ENCODE peak calls at places on chromosomes 2 and 18, in nine cellular contexts. One of them, this sample, is unnamed.

GRCh38 chr2:100812141-100812540 is 7.8 kb upstream of the NPAS2 start:
- DNase-seq in body of pancreas: no peak
- DNase-seq in CD8-positive, alpha-beta memory T cell: no peak
- DNase-seq in NT2/D1: no peak
- DNase-seq in AG04450: no peak
- DNase-seq in GM12878: no peak
- DNase-seq in CD4-positive, alpha-beta memory T cell: no peak
- DNase-seq in fibroblast of lung: no peak
- DNase-seq in mucosa of descending colon: no peak
- DNase-seq in this sample: no peak

GRCh38 chr2:37802899-37803379 is 122.1 kb upstream of the RMDN2 start:
- DNase-seq in CD8-positive, alpha-beta memory T cell: no peak
- DNase-seq in AG04450: peak; percentile 94
- DNase-seq in CD4-positive, alpha-beta memory T cell: no peak
- DNase-seq in body of pancreas: no peak
- DNase-seq in NT2/D1: peak; percentile 8
- DNase-seq in mucosa of descending colon: no peak
- DNase-seq in fibroblast of lung: peak; percentile 92
- DNase-seq in GM12878: no peak
- DNase-seq in this sample: peak; percentile 27

GRCh38 chr2:15145046-15145817 is 415.9 kb downstream of the NBAS start:
- DNase-seq in GM12878: no peak
- DNase-seq in AG04450: no peak
- DNase-seq in fibroblast of lung: no peak
- DNase-seq in NT2/D1: no peak
- DNase-seq in body of pancreas: no peak
- DNase-seq in mucosa of descending colon: no peak
- DNase-seq in CD4-positive, alpha-beta memory T cell: no peak
- DNase-seq in CD8-positive, alpha-beta memory T cell: no peak
- DNase-seq in this sample: no peak

GRCh38 chr2:10911291-10912075 is at the start of gene KCNF1:
- DNase-seq in fibroblast of lung: peak; percentile 63
- DNase-seq in NT2/D1: peak; percentile 58
- DNase-seq in mucosa of descending colon: peak; percentile 52
- DNase-seq in GM12878: no peak
- DNase-seq in CD8-positive, alpha-beta memory T cell: no peak
- DNase-seq in body of pancreas: peak; percentile 31
- DNase-seq in CD4-positive, alpha-beta memory T cell: no peak
- DNase-seq in AG04450: no peak
- DNase-seq in this sample: peak; percentile 68

GRCh38 chr2:69493268-69493667 is 56.0 kb upstream of the NFU1 start:
- DNase-seq in body of pancreas: no peak
- DNase-seq in fibroblast of lung: no peak
- DNase-seq in mucosa of descending colon: no peak
- DNase-seq in CD4-positive, alpha-beta memory T cell: no peak
- DNase-seq in AG04450: no peak
- DNase-seq in NT2/D1: no peak
- DNase-seq in CD8-positive, alpha-beta memory T cell: no peak
- DNase-seq in GM12878: no peak
- DNase-seq in this sample: no peak

GRCh38 chr2:208618220-208618619 is 211.6 kb downstream of the PTH2R start:
- DNase-seq in fibroblast of lung: no peak
- DNase-seq in body of pancreas: no peak
- DNase-seq in AG04450: no peak
- DNase-seq in NT2/D1: no peak
- DNase-seq in CD8-positive, alpha-beta memory T cell: no peak
- DNase-seq in GM12878: no peak
- DNase-seq in CD4-positive, alpha-beta memory T cell: no peak
- DNase-seq in mucosa of descending colon: no peak
- DNase-seq in this sample: no peak

GRCh38 chr2:10941383-10941782 is 29.6 kb downstream of the KCNF1 start:
- DNase-seq in NT2/D1: no peak
- DNase-seq in body of pancreas: no peak
- DNase-seq in GM12878: no peak
- DNase-seq in fibroblast of lung: no peak
- DNase-seq in AG04450: no peak
- DNase-seq in CD4-positive, alpha-beta memory T cell: no peak
- DNase-seq in mucosa of descending colon: no peak
- DNase-seq in CD8-positive, alpha-beta memory T cell: no peak
- DNase-seq in this sample: no peak

GRCh38 chr2:239106314-239106908 is 258.5 kb downstream of the TWIST2 start:
- DNase-seq in fibroblast of lung: peak; percentile 56
- DNase-seq in body of pancreas: no peak
- DNase-seq in NT2/D1: peak; percentile 47
- DNase-seq in mucosa of descending colon: peak; percentile 69
- DNase-seq in AG04450: no peak
- DNase-seq in CD4-positive, alpha-beta memory T cell: no peak
- DNase-seq in CD8-positive, alpha-beta memory T cell: no peak
- DNase-seq in GM12878: no peak
- DNase-seq in this sample: no peak

GRCh38 chr2:42925742-42926437 is 133.5 kb upstream of the HAAO start:
- DNase-seq in mucosa of descending colon: peak; percentile 64
- DNase-seq in CD8-positive, alpha-beta memory T cell: no peak
- DNase-seq in fibroblast of lung: no peak
- DNase-seq in NT2/D1: no peak
- DNase-seq in GM12878: no peak
- DNase-seq in CD4-positive, alpha-beta memory T cell: no peak
- DNase-seq in AG04450: no peak
- DNase-seq in body of pancreas: peak; percentile 64
- DNase-seq in this sample: no peak

GRCh38 chr2:120683081-120683480 is 52.6 kb upstream of the GLI2 start:
- DNase-seq in body of pancreas: no peak
- DNase-seq in mucosa of descending colon: no peak
- DNase-seq in fibroblast of lung: no peak
- DNase-seq in GM12878: no peak
- DNase-seq in AG04450: no peak
- DNase-seq in CD4-positive, alpha-beta memory T cell: no peak
- DNase-seq in CD8-positive, alpha-beta memory T cell: no peak
- DNase-seq in NT2/D1: no peak
- DNase-seq in this sample: no peak

GRCh38 chr2:120683701-120684100 is 52.0 kb upstream of the GLI2 start:
- DNase-seq in fibroblast of lung: no peak
- DNase-seq in body of pancreas: no peak
- DNase-seq in mucosa of descending colon: no peak
- DNase-seq in NT2/D1: no peak
- DNase-seq in AG04450: no peak
- DNase-seq in GM12878: no peak
- DNase-seq in CD4-positive, alpha-beta memory T cell: no peak
- DNase-seq in CD8-positive, alpha-beta memory T cell: no peak
- DNase-seq in this sample: no peak

GRCh38 chr2:120684691-120685402 is 50.8 kb upstream of the GLI2 start:
- DNase-seq in CD8-positive, alpha-beta memory T cell: no peak
- DNase-seq in body of pancreas: no peak
- DNase-seq in NT2/D1: no peak
- DNase-seq in AG04450: no peak
- DNase-seq in fibroblast of lung: peak; percentile 74
- DNase-seq in CD4-positive, alpha-beta memory T cell: no peak
- DNase-seq in mucosa of descending colon: no peak
- DNase-seq in GM12878: no peak
- DNase-seq in this sample: no peak

GRCh38 chr2:120685403-120686297 is 50.0 kb upstream of the GLI2 start:
- DNase-seq in fibroblast of lung: no peak
- DNase-seq in CD4-positive, alpha-beta memory T cell: no peak
- DNase-seq in body of pancreas: no peak
- DNase-seq in GM12878: no peak
- DNase-seq in NT2/D1: no peak
- DNase-seq in mucosa of descending colon: no peak
- DNase-seq in AG04450: no peak
- DNase-seq in CD8-positive, alpha-beta memory T cell: no peak
- DNase-seq in this sample: no peak

DNA sequence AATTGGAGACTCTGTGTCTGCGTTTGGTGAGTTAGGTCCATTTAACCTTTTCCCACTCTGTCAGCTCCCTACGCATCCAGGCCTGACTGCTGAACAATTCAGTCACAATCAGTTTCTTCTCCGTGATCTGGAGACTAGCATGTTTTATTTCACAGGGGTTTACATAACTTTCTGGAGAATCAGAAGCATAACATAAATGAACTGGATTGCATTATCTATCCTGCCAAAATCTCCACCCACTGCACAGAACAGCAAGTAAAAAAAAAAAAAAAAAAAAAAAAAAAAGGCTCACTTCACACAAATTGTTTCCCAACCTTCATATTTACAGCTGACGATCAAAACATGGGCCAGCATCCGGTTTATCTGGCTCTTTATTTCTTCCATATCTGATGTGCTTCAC is 51.4 kb upstream of the GLI2 start:
- DNase-seq in fibroblast of lung: peak; percentile 39
- DNase-seq in body of pancreas: no peak
- DNase-seq in NT2/D1: no peak
- DNase-seq in GM12878: no peak
- DNase-seq in mucosa of descending colon: no peak
- DNase-seq in AG04450: peak; percentile 53
- DNase-seq in CD4-positive, alpha-beta memory T cell: no peak
- DNase-seq in CD8-positive, alpha-beta memory T cell: no peak
- DNase-seq in this sample: no peak
- H3K4me3 ChIP-seq in fibroblast of lung: no peak overlapping the region
- H3K4me3 ChIP-seq in body of pancreas: no peak overlapping the region
- H3K4me3 ChIP-seq in NT2/D1: no peak overlapping the region
- H3K4me3 ChIP-seq in GM12878: no peak overlapping the region
- H3K4me3 ChIP-seq in mucosa of descending colon: no peak overlapping the region
- H3K4me3 ChIP-seq in AG04450: no peak overlapping the region
- H3K4me3 ChIP-seq in CD4-positive, alpha-beta memory T cell: no peak overlapping the region
- H3K4me3 ChIP-seq in CD8-positive, alpha-beta memory T cell: no peak overlapping the region
- H3K4me3 ChIP-seq in this sample: no peak overlapping the region

DNA sequence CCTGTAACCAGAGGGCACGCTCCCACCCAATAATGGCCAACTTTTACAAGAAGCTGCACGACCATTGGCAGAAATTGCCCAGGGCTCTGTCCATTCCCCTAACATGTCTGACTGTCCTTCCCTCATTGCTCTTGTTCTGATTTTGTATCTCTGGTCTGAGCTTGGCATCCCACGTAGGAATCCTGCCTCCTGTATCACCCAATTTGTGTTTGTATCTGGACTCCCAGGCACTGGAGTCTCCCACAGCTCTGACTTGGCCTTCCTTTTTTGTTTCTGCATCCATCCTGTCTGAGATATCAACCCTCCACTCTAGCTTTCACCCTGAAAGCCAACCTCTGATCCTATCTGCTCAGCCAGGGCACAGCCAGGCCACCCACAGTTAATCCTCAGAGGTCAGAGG is 259.8 kb downstream of the FBXO15 start:
- DNase-seq in GM12878: no peak
- DNase-seq in CD4-positive, alpha-beta memory T cell: no peak
- DNase-seq in fibroblast of lung: no peak
- DNase-seq in AG04450: no peak
- DNase-seq in mucosa of descending colon: no peak
- DNase-seq in body of pancreas: no peak
- DNase-seq in CD8-positive, alpha-beta memory T cell: no peak
- DNase-seq in NT2/D1: no peak
- DNase-seq in this sample: no peak
- H3K9me3 ChIP-seq in GM12878: no peaks in the 10 kb centered on the region
- H3K9me3 ChIP-seq in CD4-positive, alpha-beta memory T cell: no peaks in the 10 kb centered on the region
- H3K9me3 ChIP-seq in fibroblast of lung: no peaks in the 10 kb centered on the region
- H3K9me3 ChIP-seq in AG04450: no peaks in the 10 kb centered on the region
- H3K9me3 ChIP-seq in mucosa of descending colon: no peaks in the 10 kb centered on the region
- H3K9me3 ChIP-seq in body of pancreas: no peaks in the 10 kb centered on the region
- H3K9me3 ChIP-seq in CD8-positive, alpha-beta memory T cell: no peaks in the 10 kb centered on the region
- H3K9me3 ChIP-seq in NT2/D1: no peaks in the 10 kb centered on the region
- H3K9me3 ChIP-seq in this sample: no peaks in the 10 kb centered on the region

DNA sequence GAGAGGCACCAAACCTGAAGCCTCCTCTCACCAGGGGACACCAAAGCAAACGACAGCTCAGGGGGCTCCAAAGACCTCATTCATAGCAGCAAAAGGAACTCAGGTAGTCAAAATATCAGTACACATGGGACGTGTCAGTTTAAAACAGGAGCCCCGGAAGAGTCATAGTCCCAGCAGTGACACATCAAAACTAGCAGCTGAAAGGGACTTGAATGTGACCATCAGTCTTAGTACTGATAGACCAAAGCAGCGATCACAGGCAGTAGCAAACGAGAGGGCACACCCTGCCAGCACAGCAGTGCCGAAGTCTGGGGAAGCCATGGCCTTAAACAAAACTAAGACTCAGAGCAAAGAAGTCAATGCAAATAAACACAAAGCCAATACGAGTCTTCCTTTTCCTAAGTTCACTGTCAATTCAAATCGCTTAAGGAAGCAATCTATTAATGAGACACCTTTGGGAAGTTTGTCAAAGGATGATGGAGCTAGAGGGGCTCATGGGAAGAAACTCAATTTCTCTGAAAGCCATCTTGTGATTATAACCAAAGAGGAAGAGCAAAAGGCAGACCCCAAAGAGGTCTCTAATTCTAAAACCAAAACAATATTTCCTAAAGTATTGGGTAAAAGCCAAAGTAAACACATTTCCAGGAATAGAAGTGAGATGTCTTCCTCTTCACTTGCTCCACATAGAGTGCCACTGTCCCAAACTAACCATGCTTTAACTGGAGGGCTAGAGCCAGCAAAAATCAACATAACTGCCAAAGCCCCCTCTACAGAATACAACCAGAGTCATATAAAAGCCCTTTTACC is 1.2 kb downstream of the GALNT5 start:
- DNase-seq in GM12878: no peak
- DNase-seq in mucosa of descending colon: peak; percentile 57
- DNase-seq in NT2/D1: no peak
- DNase-seq in CD4-positive, alpha-beta memory T cell: no peak
- DNase-seq in CD8-positive, alpha-beta memory T cell: no peak
- DNase-seq in AG04450: no peak
- DNase-seq in body of pancreas: no peak
- DNase-seq in fibroblast of lung: peak; percentile 7
- DNase-seq in this sample: no peak
- H3K4me3 ChIP-seq in GM12878: no peak overlapping the region
- H3K4me3 ChIP-seq in mucosa of descending colon: peak overlapping the region; percentile 1
- H3K4me3 ChIP-seq in NT2/D1: peak overlapping the region; percentile 2
- H3K4me3 ChIP-seq in CD4-positive, alpha-beta memory T cell: no peak overlapping the region
- H3K4me3 ChIP-seq in CD8-positive, alpha-beta memory T cell: no peak overlapping the region
- H3K4me3 ChIP-seq in AG04450: peak overlapping the region; percentile 72
- H3K4me3 ChIP-seq in body of pancreas: no peak overlapping the region
- H3K4me3 ChIP-seq in fibroblast of lung: peak overlapping the region; percentile 76
- H3K4me3 ChIP-seq in this sample: peak overlapping the region; percentile 27

GRCh38 chr18:63090334-63090733 is 229.2 kb downstream of the BCL2 start:
- DNase-seq in body of pancreas: no peak
- DNase-seq in CD8-positive, alpha-beta memory T cell: no peak
- DNase-seq in NT2/D1: no peak
- DNase-seq in AG04450: no peak
- DNase-seq in fibroblast of lung: no peak
- DNase-seq in mucosa of descending colon: no peak
- DNase-seq in GM12878: no peak
- DNase-seq in CD4-positive, alpha-beta memory T cell: no peak
- DNase-seq in this sample: no peak

GRCh38 chr18:63088262-63088661 is 231.3 kb downstream of the BCL2 start:
- DNase-seq in mucosa of descending colon: no peak
- DNase-seq in fibroblast of lung: no peak
- DNase-seq in GM12878: no peak
- DNase-seq in NT2/D1: no peak
- DNase-seq in CD8-positive, alpha-beta memory T cell: no peak
- DNase-seq in CD4-positive, alpha-beta memory T cell: no peak
- DNase-seq in AG04450: no peak
- DNase-seq in body of pancreas: no peak
- DNase-seq in this sample: no peak

GRCh38 chr18:63095768-63096167 is 223.8 kb downstream of the BCL2 start:
- DNase-seq in mucosa of descending colon: no peak
- DNase-seq in NT2/D1: no peak
- DNase-seq in AG04450: no peak
- DNase-seq in body of pancreas: no peak
- DNase-seq in fibroblast of lung: no peak
- DNase-seq in GM12878: no peak
- DNase-seq in CD4-positive, alpha-beta memory T cell: no peak
- DNase-seq in CD8-positive, alpha-beta memory T cell: no peak
- DNase-seq in this sample: no peak

GRCh38 chr18:63089041-63089440 is 230.5 kb downstream of the BCL2 start:
- DNase-seq in CD8-positive, alpha-beta memory T cell: no peak
- DNase-seq in fibroblast of lung: no peak
- DNase-seq in AG04450: no peak
- DNase-seq in CD4-positive, alpha-beta memory T cell: no peak
- DNase-seq in mucosa of descending colon: no peak
- DNase-seq in GM12878: no peak
- DNase-seq in NT2/D1: no peak
- DNase-seq in body of pancreas: no peak
- DNase-seq in this sample: no peak

GRCh38 chr18:63091671-63092364 is 227.8 kb downstream of the BCL2 start:
- DNase-seq in NT2/D1: no peak
- DNase-seq in body of pancreas: no peak
- DNase-seq in mucosa of descending colon: no peak
- DNase-seq in CD8-positive, alpha-beta memory T cell: no peak
- DNase-seq in CD4-positive, alpha-beta memory T cell: no peak
- DNase-seq in GM12878: no peak
- DNase-seq in fibroblast of lung: no peak
- DNase-seq in AG04450: no peak
- DNase-seq in this sample: no peak
- H3K9me3 ChIP-seq in NT2/D1: no peaks in the 10 kb centered on the region
- H3K9me3 ChIP-seq in body of pancreas: no peaks in the 10 kb centered on the region
- H3K9me3 ChIP-seq in mucosa of descending colon: no peaks in the 10 kb centered on the region
- H3K9me3 ChIP-seq in CD8-positive, alpha-beta memory T cell: no peaks in the 10 kb centered on the region
- H3K9me3 ChIP-seq in CD4-positive, alpha-beta memory T cell: no peaks in the 10 kb centered on the region
- H3K9me3 ChIP-seq in GM12878: no peaks in the 10 kb centered on the region
- H3K9me3 ChIP-seq in fibroblast of lung: no peaks in the 10 kb centered on the region
- H3K9me3 ChIP-seq in AG04450: peaks cover 2% of the 10 kb centered on the region
- H3K9me3 ChIP-seq in this sample: no peaks in the 10 kb centered on the region